ENCODE peak calls at places on chromosome 17, in seven cellular contexts. J is T-helper 17 cell; B is activated naive CD4-positive, alpha-beta T cell; L is skeletal muscle cell; F is EL; X is GM04503; E is HCT116. M is an unnamed sample.

GRCh38 chr17:409308-409847 is 56.8 kb upstream of the RPH3AL start:
- DNase-seq in J (no peak), B (no peak), L (no peak), F (no peak), X (no peak), E (no peak), M (no peak)

GRCh38 chr17:9987779-9988585 is 82.9 kb upstream of the RCVRN start:
- DNase-seq in J (no peak), B (no peak), L (no peak), F (peak), X (no peak), E (no peak), M (no peak)

GRCh38 chr17:77474292-77474988 is 333.7 kb downstream of the SEC14L1 start:
- DNase-seq in J (no peak), B (no peak), L (no peak), F (peak), X (no peak), E (no peak), M (no peak)

GRCh38 chr17:16889088-16889465 is 82.8 kb downstream of the TNFRSF13B start:
- DNase-seq in J (no peak), B (no peak), L (no peak), F (no peak), X (no peak), E (no peak), M (no peak)

GRCh38 chr17:61647044-61647443 is 56.0 kb upstream of the NACA2 start:
- DNase-seq in J (no peak), B (no peak), L (no peak), F (peak), X (peak), E (no peak), M (peak)

GRCh38 chr17:47324224-47325020 is 667 bp downstream of the EFCAB13 start:
- DNase-seq in J (peak), B (peak), L (no peak), F (peak), X (no peak), E (no peak), M (peak)

GRCh38 chr17:7558544-7559306 is at the start of gene TNFSF13:
- DNase-seq in J (no peak), B (no peak), L (no peak), F (no peak), X (no peak), E (no peak), M (no peak)

GRCh38 chr17:17156511-17156910 is 49.6 kb downstream of the PLD6 start:
- DNase-seq in J (no peak), B (no peak), L (no peak), F (peak), X (no peak), E (no peak), M (no peak)

M was measured in stromal cell of bone marrow.